ENCODE peak calls at places on chromosomes 11 and 22, in nine cellular contexts. M is tibial artery; O is H9; K is CD4-positive, alpha-beta memory T cell; A is psoas muscle; C is adrenal gland; X is CD8-positive, alpha-beta memory T cell; S is lower lobe of right lung; B is substantia nigra. J is an unnamed sample.

GRCh38 chr11:91981995-91982394 is 242.6 kb upstream of the FAT3 start:
- DNase-seq in B (no peak), X (no peak), K (no peak), A (peak), S (no peak), C (peak), M (peak), O (no peak), J (no peak)

GRCh38 chr11:129275825-129276224 is 83.7 kb upstream of the ARHGAP32 start:
- DNase-seq in A (no peak), O (no peak), B (no peak), M (no peak), X (no peak), S (no peak), K (no peak), C (peak), J (no peak)

GRCh38 chr22:42621505-42622002 is 6.9 kb upstream of the POLDIP3 start:
- DNase-seq in C (peak), M (peak), S (peak), K (no peak), A (peak), X (peak), B (peak), O (peak), J (no peak)

GRCh38 chr11:119175493-119176077 is 7.1 kb downstream of the NLRX1 start:
- DNase-seq in A (no peak), C (no peak), B (no peak), K (no peak), S (no peak), X (no peak), M (no peak), O (no peak), J (no peak)

GRCh38 chr11:122681070-122681469 is 25.5 kb downstream of the UBASH3B start:
- DNase-seq in X (no peak), C (no peak), O (no peak), M (no peak), A (no peak), K (no peak), S (no peak), B (no peak), J (no peak)

GRCh38 chr11:119108151-119108856 is 1.2 kb downstream of the C2CD2L start:
- DNase-seq in S (peak), C (no peak), X (peak), B (no peak), A (no peak), M (no peak), K (peak), O (peak), J (no peak)

GRCh38 chr22:24954114-24954463 is 1.6 kb downstream of the KIAA1671 start:
- DNase-seq in O (no peak), M (no peak), A (no peak), S (no peak), C (no peak), K (no peak), B (no peak), X (no peak), J (no peak)

GRCh38 chr11:68314203-68314885 is 2.0 kb downstream of the LRP5 start:
- DNase-seq in X (no peak), K (no peak), M (no peak), A (no peak), B (no peak), C (no peak), S (no peak), O (peak), J (no peak)

GRCh38 chr11:64999478-64999877 is 2.7 kb upstream of the BATF2 start:
- DNase-seq in S (no peak), C (no peak), X (no peak), O (no peak), K (no peak), M (no peak), B (no peak), A (no peak), J (no peak)

GRCh38 chr11:65851083-65851579 is 6.8 kb downstream of the CFL1 start:
- DNase-seq in C (no peak), O (peak), K (no peak), B (no peak), S (no peak), A (no peak), X (no peak), M (no peak), J (no peak)

GRCh38 chr11:134032501-134033091 is 36.3 kb upstream of the JAM3 start:
- DNase-seq in A (no peak), X (peak), M (no peak), O (no peak), S (peak), K (no peak), B (no peak), C (no peak), J (no peak)
- H3K27ac ChIP-seq in A (no peak), X (no peak), M (peak), O (no peak), S (no peak), K (no peak), B (peak), C (no peak), J (no peak)

DNA sequence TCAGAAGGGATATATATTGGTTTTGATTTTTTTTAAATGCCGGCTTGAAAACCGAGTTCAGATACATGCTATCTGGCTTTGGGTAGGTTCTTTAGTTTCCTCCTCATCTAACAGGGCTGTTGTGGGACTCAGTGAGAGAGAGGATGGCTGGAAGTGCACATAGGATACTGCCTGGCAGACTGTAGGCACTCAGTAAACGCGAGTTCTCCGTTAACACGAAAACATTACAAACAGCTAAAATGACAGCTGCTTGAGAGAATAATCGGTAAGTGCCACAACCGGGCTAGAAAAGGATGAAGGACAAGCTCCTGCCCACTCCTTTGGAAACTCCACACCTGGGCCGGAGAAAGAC is 369 bp downstream of the XRRA1 start:
- DNase-seq in A (no peak), K (no peak), O (no peak), X (no peak), S (no peak), M (no peak), C (no peak), B (no peak), J (no peak)
- H3K27ac ChIP-seq in A (peak), K (peak), O (no peak), X (peak), S (peak), M (peak), C (peak), B (peak), J (peak)

GRCh38 chr11:100776212-100776896 is 89.3 kb downstream of the ARHGAP42 start:
- DNase-seq in C (no peak), O (no peak), A (no peak), B (no peak), X (no peak), K (no peak), M (no peak), S (no peak), J (peak)
- H3K27ac ChIP-seq in C (no peak), O (no peak), A (no peak), B (no peak), X (no peak), K (no peak), M (no peak), S (peak), J (no peak)

GRCh38 chr11:1081601-1082311 is 7.1 kb downstream of the MUC2 start:
- DNase-seq in X (peak), B (no peak), A (peak), K (no peak), O (no peak), S (peak), C (no peak), M (no peak), J (no peak)
- H3K27ac ChIP-seq in X (no peak), B (no peak), A (no peak), K (no peak), O (no peak), S (no peak), C (no peak), M (no peak), J (no peak)

GRCh38 chr11:96097844-96098421 is 174.0 kb upstream of the MTMR2 start:
- DNase-seq in X (no peak), A (no peak), M (no peak), S (no peak), O (no peak), C (no peak), B (no peak), K (no peak), J (no peak)

GRCh38 chr11:96094156-96094555 is 170.2 kb upstream of the MTMR2 start:
- DNase-seq in S (no peak), A (no peak), C (no peak), B (no peak), O (no peak), X (no peak), M (no peak), K (no peak), J (no peak)

GRCh38 chr11:96098511-96099241 is 174.8 kb upstream of the MTMR2 start:
- DNase-seq in C (no peak), K (no peak), B (no peak), A (no peak), M (no peak), X (no peak), S (no peak), O (no peak), J (no peak)

GRCh38 chr11:96096360-96096759 is 172.5 kb upstream of the MTMR2 start:
- DNase-seq in X (no peak), S (no peak), A (no peak), O (no peak), M (no peak), K (no peak), B (no peak), C (no peak), J (no peak)

GRCh38 chr11:96095884-96096301 is 172.0 kb upstream of the MTMR2 start:
- DNase-seq in X (no peak), S (no peak), M (no peak), B (no peak), C (no peak), A (no peak), O (no peak), K (no peak), J (no peak)
- H3K27ac ChIP-seq in X (no peak), S (peak), M (no peak), B (no peak), C (no peak), A (no peak), O (no peak), K (no peak), J (no peak)

GRCh38 chr11:9330387-9331384 is 16.3 kb upstream of the TMEM41B start:
- DNase-seq in X (no peak), O (no peak), A (no peak), B (no peak), M (no peak), S (peak), K (no peak), C (no peak), J (no peak)
- H3K27ac ChIP-seq in X (no peak), O (no peak), A (no peak), B (no peak), M (no peak), S (peak), K (no peak), C (no peak), J (peak)

GRCh38 chr11:10522921-10523320 is 18.1 kb downstream of the RNF141 start:
- DNase-seq in O (no peak), K (no peak), S (no peak), X (no peak), A (no peak), M (no peak), B (no peak), C (no peak), J (no peak)
- H3K27ac ChIP-seq in O (no peak), K (no peak), S (no peak), X (no peak), A (no peak), M (peak), B (peak), C (no peak), J (no peak)

GRCh38 chr11:110198031-110198729 is 98.2 kb downstream of the RDX start:
- DNase-seq in B (no peak), X (no peak), S (no peak), C (peak), O (no peak), K (no peak), M (no peak), A (no peak), J (no peak)

GRCh38 chr11:110199184-110199981 is 97.0 kb downstream of the RDX start:
- DNase-seq in M (no peak), B (no peak), X (no peak), K (no peak), S (no peak), C (peak), A (no peak), O (no peak), J (no peak)

GRCh38 chr11:110200241-110200640 is 96.2 kb downstream of the RDX start:
- DNase-seq in O (no peak), A (no peak), B (no peak), M (no peak), S (no peak), C (peak), X (no peak), K (no peak), J (no peak)

GRCh38 chr11:110196241-110196754 is 100.1 kb downstream of the RDX start:
- DNase-seq in K (no peak), C (no peak), A (no peak), O (no peak), S (no peak), M (no peak), X (no peak), B (no peak), J (peak)

DNA sequence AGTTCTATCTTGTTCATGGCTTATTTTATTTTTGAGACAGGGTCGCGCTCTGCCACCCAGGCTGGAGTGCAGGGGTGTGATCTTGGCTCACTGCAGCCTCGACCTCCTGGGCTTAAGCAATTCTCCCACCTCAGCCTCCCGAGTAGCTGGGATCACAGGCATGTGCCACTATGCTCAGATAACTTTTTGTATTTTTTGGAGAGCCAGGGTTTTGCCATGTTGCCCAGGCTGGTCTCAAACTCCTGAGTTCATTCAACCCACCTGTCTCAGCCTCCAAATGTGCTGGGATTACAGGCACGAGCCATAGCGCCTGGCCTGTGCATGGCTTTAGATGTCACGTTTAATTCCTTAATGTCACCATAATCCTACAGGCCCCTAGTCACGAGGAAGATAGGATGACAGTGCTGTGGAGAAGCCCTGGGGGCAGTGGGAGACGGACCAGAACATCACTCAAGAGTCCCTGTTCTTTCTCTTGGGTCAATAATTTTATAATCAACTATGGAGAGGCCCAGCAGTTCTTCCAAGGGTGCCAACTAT is 99.5 kb downstream of the RDX start:
- DNase-seq in M (no peak), K (no peak), O (no peak), B (no peak), S (no peak), A (no peak), C (no peak), X (no peak), J (no peak)
- H3K27ac ChIP-seq in M (no peak), K (no peak), O (no peak), B (no peak), S (no peak), A (no peak), C (peak), X (no peak), J (no peak)